ENCODE peak calls at places on chromosomes 12 and 14, in four cellular contexts. One of them, this sample, is unnamed.

GRCh38 chr12:48183876-48184548 is 568 bp downstream of the CCDC184 start:
- DNase-seq in GM12878: no peak
- DNase-seq in HL-60: no peak
- DNase-seq in K562: no peak
- DNase-seq in this sample: no peak

GRCh38 chr12:99281277-99281676 is 366.3 kb upstream of the GARIN6 start:
- DNase-seq in HL-60: no peak
- DNase-seq in K562: no peak
- DNase-seq in GM12878: no peak
- DNase-seq in this sample: no peak

GRCh38 chr14:45298427-45299117 is 45.6 kb upstream of the MIS18BP1 start:
- DNase-seq in K562: no peak
- DNase-seq in HL-60: no peak
- DNase-seq in GM12878: no peak
- DNase-seq in this sample: no peak

GRCh38 chr12:111842556-111843396 is 748 bp downstream of the MAPKAPK5 start:
- DNase-seq in K562: peak; percentile 52
- DNase-seq in GM12878: no peak
- DNase-seq in HL-60: peak; percentile 15
- DNase-seq in this sample: no peak

GRCh38 chr14:33566082-33566481 is 384.8 kb downstream of the EGLN3 start:
- DNase-seq in GM12878: no peak
- DNase-seq in HL-60: no peak
- DNase-seq in K562: peak; percentile 62
- DNase-seq in this sample: no peak

GRCh38 chr12:59452259-59452658 is 143.6 kb upstream of the SLC16A7 start:
- DNase-seq in HL-60: no peak
- DNase-seq in GM12878: no peak
- DNase-seq in K562: no peak
- DNase-seq in this sample: no peak

GRCh38 chr12:22084852-22085251 is 38.8 kb downstream of the CMAS start:
- DNase-seq in K562: no peak
- DNase-seq in HL-60: no peak
- DNase-seq in GM12878: no peak
- DNase-seq in this sample: no peak

GRCh38 chr12:48997719-48998496 is 1.3 kb downstream of the DDN start:
- DNase-seq in K562: peak; percentile 34
- DNase-seq in HL-60: no peak
- DNase-seq in GM12878: no peak
- DNase-seq in this sample: peak; percentile 86

GRCh38 chr12:12810507-12811143 is 2.5 kb upstream of the DDX47 start:
- DNase-seq in GM12878: no peak
- DNase-seq in K562: peak; percentile 63
- DNase-seq in HL-60: no peak
- DNase-seq in this sample: no peak

GRCh38 chr14:51828017-51828797 is 32.2 kb upstream of the GNG2 start:
- DNase-seq in K562: no peak
- DNase-seq in HL-60: peak; percentile 95
- DNase-seq in GM12878: peak; percentile 74
- DNase-seq in this sample: no peak

GRCh38 chr14:25049559-25050493 is at the start of gene STXBP6:
- DNase-seq in HL-60: peak; percentile 10
- DNase-seq in GM12878: no peak
- DNase-seq in K562: peak; percentile 17
- DNase-seq in this sample: peak; percentile 22

GRCh38 chr12:6563448-6564050 is 4.5 kb downstream of the NOP2 start:
- DNase-seq in K562: peak; percentile 67
- DNase-seq in HL-60: peak; percentile 63
- DNase-seq in GM12878: no peak
- DNase-seq in this sample: no peak

GRCh38 chr12:115709410-115710065 is 568.0 kb downstream of the MED13L start:
- DNase-seq in HL-60: no peak
- DNase-seq in K562: no peak
- DNase-seq in GM12878: no peak
- DNase-seq in this sample: no peak

GRCh38 chr12:103423061-103423473 is 72.7 kb downstream of the C12orf42 start:
- DNase-seq in K562: no peak
- DNase-seq in GM12878: no peak
- DNase-seq in HL-60: no peak
- DNase-seq in this sample: no peak

GRCh38 chr14:99982449-99983250 is 82.6 kb upstream of the EVL start:
- DNase-seq in K562: peak; percentile 75
- DNase-seq in GM12878: peak; percentile 33
- DNase-seq in HL-60: peak; percentile 68
- DNase-seq in this sample: peak; percentile 35

GRCh38 chr12:47739959-47740358 is 14.7 kb upstream of the ENDOU start:
- DNase-seq in GM12878: no peak
- DNase-seq in HL-60: no peak
- DNase-seq in K562: peak; percentile 65
- DNase-seq in this sample: peak; percentile 72

GRCh38 chr14:54754623-54755386 is 147.8 kb downstream of the GCH1 start:
- DNase-seq in GM12878: no peak
- DNase-seq in K562: peak; percentile 95
- DNase-seq in HL-60: no peak
- DNase-seq in this sample: no peak

GRCh38 chr12:132196038-132196872 is 52.0 kb downstream of the NOC4L start:
- DNase-seq in HL-60: no peak
- DNase-seq in GM12878: no peak
- DNase-seq in K562: no peak
- DNase-seq in this sample: no peak

GRCh38 chr14:30710870-30711269 is 88.8 kb downstream of the SCFD1 start:
- DNase-seq in HL-60: no peak
- DNase-seq in GM12878: no peak
- DNase-seq in K562: no peak
- DNase-seq in this sample: no peak

GRCh38 chr12:130220361-130220760 is 58.1 kb downstream of the FZD10 start:
- DNase-seq in HL-60: no peak
- DNase-seq in K562: no peak
- DNase-seq in GM12878: no peak
- DNase-seq in this sample: no peak

GRCh38 chr14:76351941-76352340 is 24.0 kb upstream of the ESRRB start:
- DNase-seq in HL-60: no peak
- DNase-seq in K562: no peak
- DNase-seq in GM12878: no peak
- DNase-seq in this sample: no peak

DNA sequence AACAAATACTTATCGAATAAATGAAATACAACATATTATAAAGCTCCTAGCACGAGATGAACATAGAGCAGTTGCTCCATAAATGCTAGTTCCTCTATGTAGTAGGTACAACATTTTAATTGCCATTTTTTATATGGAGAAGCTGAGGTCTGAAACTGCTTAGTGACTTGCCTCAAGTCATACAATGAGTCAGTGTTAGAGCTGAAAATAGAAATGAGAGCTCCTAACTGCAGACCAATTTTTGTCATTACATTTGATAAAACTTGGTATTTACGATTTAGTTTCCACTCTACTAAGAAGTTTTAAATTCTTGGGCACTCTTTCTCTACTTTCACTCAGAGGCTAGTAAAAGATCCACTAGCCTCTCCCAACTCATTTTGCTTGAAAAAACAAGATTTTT is 8.0 kb upstream of the TMED10 start:
- DNase-seq in K562: no peak
- DNase-seq in GM12878: peak; percentile 17
- DNase-seq in HL-60: no peak
- DNase-seq in this sample: no peak
- TF ChIP-seq SPI1 in K562: no peak
- TF ChIP-seq SPI1 in GM12878: no peak
- TF ChIP-seq SPI1 in HL-60: no peak
- TF ChIP-seq SPI1 in this sample: no peak

DNA sequence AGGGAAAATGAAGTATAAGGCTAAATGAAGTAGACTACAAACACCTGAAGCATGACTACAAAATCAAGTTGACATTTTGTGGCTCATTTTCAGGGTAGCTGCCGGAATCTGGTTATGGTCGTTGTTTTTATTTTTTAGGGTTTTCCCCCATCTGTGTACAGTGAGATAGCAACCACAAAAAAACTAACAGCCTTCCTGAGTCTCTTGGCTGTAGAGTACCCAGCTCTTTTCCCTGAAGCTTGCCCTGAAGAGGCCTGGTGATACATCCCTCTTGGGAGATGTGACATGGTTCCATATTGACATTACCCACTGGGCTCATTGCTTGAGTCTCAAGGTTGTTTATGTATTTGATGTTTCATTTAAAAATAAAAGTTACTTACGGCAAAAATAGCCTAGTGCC is 424.0 kb downstream of the ZFP36L1 start:
- DNase-seq in GM12878: peak; percentile 72
- DNase-seq in HL-60: no peak
- DNase-seq in K562: no peak
- DNase-seq in this sample: no peak
- TF ChIP-seq SPI1 in GM12878: no peak
- TF ChIP-seq SPI1 in HL-60: no peak
- TF ChIP-seq SPI1 in K562: no peak
- TF ChIP-seq SPI1 in this sample: no peak

GRCh38 chr12:50353869-50354593 is 42.4 kb downstream of the FAM186A start:
- DNase-seq in K562: no peak
- DNase-seq in HL-60: no peak
- DNase-seq in GM12878: no peak
- DNase-seq in this sample: no peak
- TF ChIP-seq SPI1 in K562: no peak
- TF ChIP-seq SPI1 in HL-60: no peak
- TF ChIP-seq SPI1 in GM12878: no peak
- TF ChIP-seq SPI1 in this sample: no peak

DNA sequence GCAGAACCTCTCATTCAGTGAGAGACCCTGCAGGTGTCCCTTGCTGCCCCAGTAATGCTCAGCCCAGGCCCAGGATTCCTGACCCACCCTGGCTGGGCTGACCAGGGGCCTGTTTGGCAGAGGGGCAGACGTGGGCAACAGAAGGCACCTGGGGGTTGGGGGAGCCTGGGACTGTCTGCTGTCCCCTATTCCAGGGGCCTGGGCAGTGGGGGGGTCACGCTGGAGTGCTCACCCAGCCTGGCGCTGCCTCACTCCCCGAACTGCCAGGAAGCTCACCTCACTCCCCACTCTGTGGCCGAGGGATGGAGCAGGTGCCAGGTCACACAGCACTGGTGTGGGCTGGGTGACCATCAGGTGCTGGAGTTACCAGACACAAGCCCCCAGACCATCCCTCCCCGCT is 22.6 kb upstream of the NUDT14 start:
- DNase-seq in K562: no peak
- DNase-seq in GM12878: no peak
- DNase-seq in HL-60: no peak
- DNase-seq in this sample: no peak
- TF ChIP-seq SPI1 in K562: no peak
- TF ChIP-seq SPI1 in GM12878: no peak
- TF ChIP-seq SPI1 in HL-60: no peak
- TF ChIP-seq SPI1 in this sample: no peak

This sample was measured in GM12891.